ENCODE peak calls at places on chromosomes 6 and 20, in ten cellular contexts. V, B, O, F, Z, G, I, R, J and X are unnamed samples.
A peak's percentile ranks its signal among the peaks of the same experiment; 100 is the strongest.

GRCh38 chr6:87407531-87407895 is 259 bp upstream of the CFAP206 start:
- DNase-seq in V (no peak), B (peak; percentile 41), O (peak; percentile 7), F (no peak), Z (no peak), G (no peak), I (no peak), R (peak; percentile 28), J (peak; percentile 44), X (peak; percentile 42)

GRCh38 chr6:20875369-20875963 is 341.2 kb downstream of the CDKAL1 start:
- DNase-seq in V (no peak), B (peak; percentile 45), O (no peak), F (peak; percentile 75), Z (no peak), G (peak; percentile 21), I (no peak), R (peak; percentile 65), J (peak; percentile 71), X (peak; percentile 53)

GRCh38 chr6:133804263-133804662 is 84.7 kb upstream of the TCF21 start:
- DNase-seq in V (no peak), B (peak; percentile 52), O (no peak), F (no peak), Z (no peak), G (peak; percentile 62), I (peak; percentile 18), R (no peak), J (peak; percentile 92), X (peak; percentile 33)

GRCh38 chr6:100161782-100162181 is 167.8 kb upstream of the MCHR2 start:
- DNase-seq in V (no peak), B (no peak), O (no peak), F (no peak), Z (no peak), G (no peak), I (no peak), R (no peak), J (no peak), X (no peak)

GRCh38 chr6:24283043-24283985 is 74.5 kb downstream of the DCDC2 start:
- DNase-seq in V (peak; percentile 77), B (peak; percentile 61), O (peak; percentile 66), F (peak; percentile 97), Z (peak; percentile 91), G (peak; percentile 36), I (peak; percentile 71), R (peak; percentile 84), J (peak; percentile 59), X (peak; percentile 83)

GRCh38 chr6:130932956-130933355 is 105.8 kb downstream of the SMLR1 start:
- DNase-seq in V (no peak), B (no peak), O (no peak), F (no peak), Z (no peak), G (no peak), I (no peak), R (no peak), J (no peak), X (no peak)

GRCh38 chr20:18679020-18679419 is 91.2 kb downstream of the DTD1 start:
- DNase-seq in V (no peak), B (peak; percentile 39), O (peak; percentile 41), F (no peak), Z (no peak), G (no peak), I (no peak), R (no peak), J (peak; percentile 21), X (no peak)

GRCh38 chr20:34709836-34710567 is 5.9 kb downstream of the TP53INP2 start:
- DNase-seq in V (peak; percentile 90), B (peak; percentile 51), O (peak; percentile 76), F (peak; percentile 70), Z (peak; percentile 88), G (peak; percentile 82), I (no peak), R (peak; percentile 72), J (peak; percentile 44), X (peak; percentile 67)

GRCh38 chr6:56770011-56770520 is 127.4 kb upstream of the DST start:
- DNase-seq in V (no peak), B (peak; percentile 45), O (no peak), F (no peak), Z (no peak), G (no peak), I (no peak), R (no peak), J (peak; percentile 67), X (no peak)

GRCh38 chr20:63158845-63159244 is 57.1 kb downstream of the YTHDF1 start:
- DNase-seq in V (no peak), B (no peak), O (no peak), F (no peak), Z (no peak), G (no peak), I (no peak), R (no peak), J (no peak), X (no peak)

GRCh38 chr6:44869321-44869897 is 458.7 kb upstream of the RUNX2 start:
- DNase-seq in V (no peak), B (no peak), O (no peak), F (no peak), Z (no peak), G (no peak), I (no peak), R (no peak), J (no peak), X (peak; percentile 7)

GRCh38 chr20:52923123-52923543 is 49.0 kb upstream of the TSHZ2 start:
- DNase-seq in V (no peak), B (peak; percentile 45), O (peak; percentile 10), F (peak; percentile 73), Z (no peak), G (no peak), I (no peak), R (peak; percentile 53), J (peak; percentile 79), X (peak; percentile 100)

GRCh38 chr6:96184798-96185197 is 169.0 kb downstream of the FUT9 start:
- DNase-seq in V (no peak), B (no peak), O (no peak), F (no peak), Z (no peak), G (no peak), I (no peak), R (no peak), J (no peak), X (no peak)

GRCh38 chr6:57029213-57029612 is 17.3 kb upstream of the KIAA1586 start:
- DNase-seq in V (no peak), B (no peak), O (no peak), F (no peak), Z (no peak), G (no peak), I (no peak), R (peak; percentile 56), J (no peak), X (peak; percentile 55)

GRCh38 chr20:31896049-31896448 is 25.6 kb downstream of the TTLL9 start:
- DNase-seq in V (no peak), B (no peak), O (no peak), F (no peak), Z (peak; percentile 53), G (no peak), I (no peak), R (no peak), J (no peak), X (no peak)

DNA sequence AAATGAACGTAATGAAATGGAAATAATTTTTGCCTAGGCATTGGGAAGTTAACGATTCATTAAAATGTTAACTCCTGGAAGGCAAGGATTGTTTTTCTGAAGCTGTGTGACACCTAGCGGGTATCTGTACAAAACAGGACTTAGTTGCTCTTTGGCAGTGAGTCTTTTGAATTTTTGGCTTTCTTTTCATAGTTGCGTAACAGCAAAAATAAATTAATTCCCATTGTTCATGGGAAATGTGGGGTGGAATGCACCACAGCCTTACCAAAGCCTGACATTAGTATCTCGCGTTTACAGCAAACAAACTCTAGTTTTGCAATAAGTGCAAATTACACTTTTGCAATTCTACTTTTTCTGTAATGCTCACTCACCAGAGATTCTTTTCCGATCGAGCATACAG is 92.7 kb upstream of the DTNBP1 start:
- DNase-seq in V (no peak), B (peak; percentile 9), O (no peak), F (peak; percentile 15), Z (no peak), G (no peak), I (no peak), R (no peak), J (peak; percentile 48), X (no peak)
- TF ChIP-seq CTCF in V (no peak), B (no peak), O (no peak), F (no peak), Z (no peak), G (no peak), I (no peak), R (no peak), J (no peak), X (no peak)

GRCh38 chr6:139764498-139764986 is 390.1 kb upstream of the CITED2 start:
- DNase-seq in V (no peak), B (peak; percentile 99), O (peak; percentile 63), F (peak; percentile 64), Z (no peak), G (peak; percentile 24), I (peak; percentile 55), R (peak; percentile 88), J (peak; percentile 94), X (peak; percentile 90)
- H3K4me3 ChIP-seq in V (no peak overlapping the region), B (no peak overlapping the region), O (no peak overlapping the region), F (no peak overlapping the region), Z (no peak overlapping the region), G (no peak overlapping the region), I (no peak overlapping the region), R (peak overlapping the region; percentile 43), J (no peak overlapping the region), X (no peak overlapping the region)

DNA sequence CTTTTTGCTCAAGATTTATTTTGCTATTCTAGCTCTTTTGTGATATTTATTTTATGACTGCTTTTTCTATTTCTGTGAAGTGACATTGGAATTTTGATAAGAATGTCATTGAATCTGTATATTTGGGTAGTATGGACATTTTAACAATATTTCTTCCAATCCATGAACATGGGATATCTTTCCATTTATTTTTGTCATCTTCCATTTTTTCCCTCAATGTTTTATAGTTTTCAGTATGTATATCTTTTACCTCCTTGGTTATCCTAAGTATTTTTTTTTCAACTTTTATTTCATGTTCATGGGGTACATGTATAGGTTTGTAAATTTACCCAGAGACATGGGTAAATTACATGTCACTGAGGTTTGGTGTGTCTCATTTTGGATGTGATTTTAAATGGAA is 74.1 kb upstream of the PREP start:
- DNase-seq in V (no peak), B (no peak), O (no peak), F (no peak), Z (no peak), G (no peak), I (no peak), R (no peak), J (no peak), X (no peak)
- TF ChIP-seq CTCF in V (no peak), B (no peak), O (no peak), F (no peak), Z (no peak), G (no peak), I (no peak), R (no peak), J (no peak), X (no peak)

DNA sequence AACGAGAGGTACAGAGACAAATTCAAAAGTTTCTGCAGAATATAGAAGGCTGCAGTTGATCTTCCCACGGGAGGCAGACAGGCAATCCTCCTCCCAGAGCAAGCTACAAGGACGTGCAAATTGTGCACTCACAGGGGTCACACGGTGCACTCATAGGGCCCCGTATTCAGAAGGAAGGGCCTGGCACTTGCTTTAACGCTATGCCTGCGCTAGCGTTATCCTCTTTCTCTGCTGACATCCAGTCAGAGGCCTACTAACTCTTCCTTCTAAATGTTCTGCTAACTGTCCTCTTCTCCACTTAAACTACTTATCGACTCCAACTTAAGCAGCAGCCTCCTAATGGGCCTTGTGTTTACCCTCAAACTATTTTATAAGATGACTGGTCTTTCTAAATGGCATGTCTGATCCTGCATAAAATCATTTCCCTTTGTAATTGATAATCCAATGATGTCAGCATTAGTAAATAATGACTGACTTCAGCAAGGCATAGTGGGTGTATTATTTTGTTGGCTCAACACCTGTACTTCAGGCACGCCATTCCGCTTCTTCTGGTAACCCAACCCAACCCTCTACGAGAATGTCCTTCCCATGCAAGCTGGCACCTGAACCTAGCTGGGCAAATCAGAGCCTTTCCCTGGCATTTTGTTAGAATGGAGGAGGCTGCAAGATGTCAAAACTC is 2.2 kb downstream of the IFNGR1 start:
- DNase-seq in V (no peak), B (no peak), O (no peak), F (no peak), Z (no peak), G (no peak), I (no peak), R (peak; percentile 55), J (no peak), X (peak; percentile 98)
- H3K4me3 ChIP-seq in V (peak overlapping the region; percentile 95), B (no peak overlapping the region), O (no peak overlapping the region), F (no peak overlapping the region), Z (peak overlapping the region; percentile 59), G (peak overlapping the region; percentile 98), I (peak overlapping the region; percentile 87), R (peak overlapping the region; percentile 99), J (peak overlapping the region; percentile 96), X (peak overlapping the region; percentile 91)